ENCODE peak calls at places on chromosomes 13 and 19, in four cellular contexts. One of them, this sample, is unnamed.

GRCh38 chr13:46296920-46297319 is 85.2 kb downstream of the LRRC63 start:
- DNase-seq in psoas muscle: no peak
- DNase-seq in transverse colon: no peak
- DNase-seq in AG04450: peak
- DNase-seq in this sample: no peak

GRCh38 chr13:27504126-27504525 is 53.8 kb upstream of the MTIF3 start:
- DNase-seq in psoas muscle: no peak
- DNase-seq in transverse colon: no peak
- DNase-seq in AG04450: no peak
- DNase-seq in this sample: no peak

GRCh38 chr13:42548731-42549554 is 25.0 kb upstream of the TNFSF11 start:
- DNase-seq in psoas muscle: no peak
- DNase-seq in transverse colon: peak
- DNase-seq in AG04450: no peak
- DNase-seq in this sample: no peak

GRCh38 chr13:46295531-46296464 is 84.1 kb downstream of the LRRC63 start:
- DNase-seq in psoas muscle: no peak
- DNase-seq in transverse colon: peak
- DNase-seq in AG04450: peak
- DNase-seq in this sample: peak

GRCh38 chr19:46488551-46488950 is 7.1 kb downstream of the PNMA8B start:
- DNase-seq in psoas muscle: no peak
- DNase-seq in transverse colon: no peak
- DNase-seq in AG04450: no peak
- DNase-seq in this sample: no peak

GRCh38 chr13:111547726-111548273 is 227.4 kb downstream of the TEX29 start:
- DNase-seq in psoas muscle: no peak
- DNase-seq in transverse colon: no peak
- DNase-seq in AG04450: no peak
- DNase-seq in this sample: no peak

GRCh38 chr19:8423821-8424223 is 10.7 kb downstream of the MARCHF2 start:
- DNase-seq in psoas muscle: peak
- DNase-seq in transverse colon: peak
- DNase-seq in AG04450: peak
- DNase-seq in this sample: no peak

GRCh38 chr19:15702590-15702930 is 25.3 kb upstream of the OR10H2 start:
- DNase-seq in psoas muscle: peak
- DNase-seq in transverse colon: peak
- DNase-seq in AG04450: no peak
- DNase-seq in this sample: peak

GRCh38 chr19:38089440-38089839 is 134.6 kb downstream of the DPF1 start:
- DNase-seq in psoas muscle: peak
- DNase-seq in transverse colon: no peak
- DNase-seq in AG04450: no peak
- DNase-seq in this sample: no peak

GRCh38 chr13:73274147-73274546 is 215.3 kb downstream of the KLF5 start:
- DNase-seq in psoas muscle: no peak
- DNase-seq in transverse colon: no peak
- DNase-seq in AG04450: no peak
- DNase-seq in this sample: no peak

GRCh38 chr13:59587030-59587429 is 576.7 kb downstream of the DIAPH3 start:
- DNase-seq in psoas muscle: no peak
- DNase-seq in transverse colon: no peak
- DNase-seq in AG04450: no peak
- DNase-seq in this sample: no peak

GRCh38 chr13:114108894-114109293 is 23.5 kb downstream of the RASA3 start:
- DNase-seq in psoas muscle: peak
- DNase-seq in transverse colon: peak
- DNase-seq in AG04450: no peak
- DNase-seq in this sample: no peak

GRCh38 chr19:56525214-56525860 is 13.4 kb upstream of the ZFP28 start:
- DNase-seq in psoas muscle: no peak
- DNase-seq in transverse colon: no peak
- DNase-seq in AG04450: no peak
- DNase-seq in this sample: no peak

GRCh38 chr19:16118489-16119033 is 6.9 kb downstream of the RAB8A start:
- DNase-seq in psoas muscle: peak
- DNase-seq in transverse colon: peak
- DNase-seq in AG04450: no peak
- DNase-seq in this sample: no peak

GRCh38 chr13:79402679-79403078 is 3.4 kb downstream of the RBM26 start:
- DNase-seq in psoas muscle: no peak
- DNase-seq in transverse colon: no peak
- DNase-seq in AG04450: no peak
- DNase-seq in this sample: no peak
- H3K4me3 ChIP-seq in psoas muscle: peak
- H3K4me3 ChIP-seq in transverse colon: peak
- H3K4me3 ChIP-seq in AG04450: no peak
- H3K4me3 ChIP-seq in this sample: peak

GRCh38 chr19:2967972-2968371 is 9.4 kb upstream of the TLE6 start:
- DNase-seq in psoas muscle: no peak
- DNase-seq in transverse colon: no peak
- DNase-seq in AG04450: no peak
- DNase-seq in this sample: no peak

GRCh38 chr19:2964874-2965273 is 12.5 kb upstream of the TLE6 start:
- DNase-seq in psoas muscle: no peak
- DNase-seq in transverse colon: no peak
- DNase-seq in AG04450: no peak
- DNase-seq in this sample: no peak

GRCh38 chr19:2973229-2973628 is 4.1 kb upstream of the TLE6 start:
- DNase-seq in psoas muscle: peak
- DNase-seq in transverse colon: no peak
- DNase-seq in AG04450: no peak
- DNase-seq in this sample: no peak

GRCh38 chr19:2970201-2970838 is 7.0 kb upstream of the TLE6 start:
- DNase-seq in psoas muscle: no peak
- DNase-seq in transverse colon: no peak
- DNase-seq in AG04450: no peak
- DNase-seq in this sample: no peak

DNA sequence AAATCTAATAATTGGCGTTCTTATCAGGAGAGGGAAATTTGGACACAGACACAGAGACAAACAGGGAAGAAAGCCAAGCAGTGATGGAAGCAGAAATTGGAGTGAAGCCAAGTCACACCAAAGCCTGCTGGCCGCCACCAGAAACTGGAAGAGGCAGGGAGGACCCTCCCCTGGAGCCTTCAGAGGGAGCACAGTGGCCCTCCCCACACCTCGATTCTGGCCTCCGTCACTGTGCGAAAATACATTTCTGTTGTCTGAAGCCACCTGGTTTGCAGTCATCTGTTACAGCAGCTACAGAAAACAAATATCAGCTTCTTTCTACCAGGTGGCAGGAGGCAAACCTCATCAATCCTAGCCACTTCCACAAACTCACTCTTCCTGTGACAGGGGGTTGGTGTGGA is 8.3 kb upstream of the TLE6 start:
- DNase-seq in psoas muscle: peak
- DNase-seq in transverse colon: peak
- DNase-seq in AG04450: no peak
- DNase-seq in this sample: no peak
- H3K4me3 ChIP-seq in psoas muscle: no peak
- H3K4me3 ChIP-seq in transverse colon: no peak
- H3K4me3 ChIP-seq in AG04450: no peak
- H3K4me3 ChIP-seq in this sample: no peak

GRCh38 chr19:57572415-57572947 is 6.2 kb downstream of the ZNF416 start:
- DNase-seq in psoas muscle: no peak
- DNase-seq in transverse colon: no peak
- DNase-seq in AG04450: no peak
- DNase-seq in this sample: no peak
- H3K4me3 ChIP-seq in psoas muscle: no peak
- H3K4me3 ChIP-seq in transverse colon: no peak
- H3K4me3 ChIP-seq in AG04450: no peak
- H3K4me3 ChIP-seq in this sample: no peak

GRCh38 chr19:35155981-35156672 is 1.6 kb downstream of the FXYD5 start:
- DNase-seq in psoas muscle: no peak
- DNase-seq in transverse colon: no peak
- DNase-seq in AG04450: no peak
- DNase-seq in this sample: no peak

GRCh38 chr19:35155441-35155840 is 906 bp downstream of the FXYD5 start:
- DNase-seq in psoas muscle: no peak
- DNase-seq in transverse colon: no peak
- DNase-seq in AG04450: no peak
- DNase-seq in this sample: no peak

GRCh38 chr19:35154535-35155406 is at the start of gene FXYD5:
- DNase-seq in psoas muscle: peak
- DNase-seq in transverse colon: peak
- DNase-seq in AG04450: peak
- DNase-seq in this sample: no peak

GRCh38 chr19:35151273-35152065 is 3.1 kb upstream of the FXYD5 start:
- DNase-seq in psoas muscle: no peak
- DNase-seq in transverse colon: no peak
- DNase-seq in AG04450: no peak
- DNase-seq in this sample: no peak

GRCh38 chr19:35153701-35154534 is 617 bp upstream of the FXYD5 start:
- DNase-seq in psoas muscle: peak
- DNase-seq in transverse colon: peak
- DNase-seq in AG04450: no peak
- DNase-seq in this sample: no peak
- H3K4me3 ChIP-seq in psoas muscle: peak
- H3K4me3 ChIP-seq in transverse colon: peak
- H3K4me3 ChIP-seq in AG04450: peak
- H3K4me3 ChIP-seq in this sample: peak

DNA sequence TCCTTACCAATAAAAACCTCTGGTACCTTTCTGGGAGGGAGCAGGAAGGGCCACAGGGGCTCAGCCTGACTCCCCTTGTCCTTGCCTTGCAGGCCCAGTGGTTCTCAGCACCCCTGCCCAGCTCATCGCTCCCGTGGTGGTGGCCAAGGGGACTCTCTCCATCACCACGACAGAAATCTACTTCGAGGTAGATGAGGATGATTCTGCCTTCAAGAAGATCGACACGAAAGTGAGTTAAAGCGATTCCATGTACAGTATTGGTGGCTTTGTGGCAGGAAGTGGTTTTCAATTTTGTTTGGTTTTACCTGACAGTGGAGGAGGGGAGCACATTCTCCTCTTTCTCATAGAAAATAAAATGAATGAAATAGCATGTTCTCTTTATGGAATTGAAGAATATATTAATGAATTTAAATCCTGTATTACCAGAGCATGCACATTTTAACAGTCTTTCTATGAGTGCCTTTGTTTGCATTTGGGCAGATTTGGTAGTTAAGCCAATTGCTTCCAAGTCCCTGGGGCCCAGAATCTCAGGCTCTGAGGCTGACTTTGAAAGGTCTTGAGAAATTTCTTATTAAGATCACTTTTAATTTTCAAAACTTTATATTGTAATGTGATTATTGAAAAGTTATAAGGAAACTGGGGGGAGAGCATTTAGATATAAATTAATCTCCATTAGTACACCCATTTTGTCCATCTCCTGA is 4.0 kb downstream of the MAB21L1 start:
- DNase-seq in psoas muscle: peak
- DNase-seq in transverse colon: no peak
- DNase-seq in AG04450: no peak
- DNase-seq in this sample: no peak
- H3K4me3 ChIP-seq in psoas muscle: peak
- H3K4me3 ChIP-seq in transverse colon: no peak
- H3K4me3 ChIP-seq in AG04450: no peak
- H3K4me3 ChIP-seq in this sample: no peak

DNA sequence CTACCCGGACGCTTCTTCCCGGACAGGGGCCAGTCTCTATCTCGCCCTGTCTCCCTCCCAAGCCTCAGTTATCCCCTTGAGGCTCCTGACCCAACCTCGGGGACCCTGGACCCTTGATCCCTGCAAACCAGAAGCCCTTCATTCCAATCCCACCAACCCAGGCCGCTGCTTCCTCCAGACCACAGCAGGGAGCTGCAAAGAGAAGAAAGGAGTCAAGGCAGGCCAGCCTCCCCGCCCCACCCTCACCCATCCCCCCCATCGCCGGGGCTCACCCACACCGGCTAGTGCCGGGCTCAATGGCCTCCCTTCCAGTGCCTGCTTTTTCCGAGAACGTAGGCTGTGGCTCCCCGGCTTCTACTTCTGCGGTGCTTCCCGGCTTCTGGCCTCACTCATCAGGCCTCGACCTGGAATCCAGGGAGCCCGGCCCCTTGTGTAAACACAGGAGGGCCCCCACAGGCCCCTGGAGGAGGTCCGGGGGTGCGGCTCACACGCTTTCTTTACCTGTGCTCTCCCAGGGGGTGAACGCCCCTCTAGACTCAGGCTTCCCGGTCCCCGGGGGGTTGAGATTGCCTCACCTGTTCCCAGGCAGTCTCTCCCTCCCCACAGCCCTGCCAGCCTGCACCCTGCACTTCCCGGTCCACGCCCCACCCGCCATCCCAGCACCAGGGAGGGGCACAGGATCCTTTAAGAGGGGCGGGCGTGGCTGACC is at the start of gene FAM83E:
- DNase-seq in psoas muscle: peak
- DNase-seq in transverse colon: peak
- DNase-seq in AG04450: no peak
- DNase-seq in this sample: no peak
- H3K4me3 ChIP-seq in psoas muscle: no peak
- H3K4me3 ChIP-seq in transverse colon: peak
- H3K4me3 ChIP-seq in AG04450: no peak
- H3K4me3 ChIP-seq in this sample: no peak

GRCh38 chr19:35309481-35310279 is 17.7 kb downstream of the MAG start:
- DNase-seq in psoas muscle: no peak
- DNase-seq in transverse colon: no peak
- DNase-seq in AG04450: no peak
- DNase-seq in this sample: no peak

GRCh38 chr19:35310331-35310730 is 18.4 kb downstream of the MAG start:
- DNase-seq in psoas muscle: no peak
- DNase-seq in transverse colon: no peak
- DNase-seq in AG04450: no peak
- DNase-seq in this sample: no peak

GRCh38 chr19:35306473-35307246 is 14.7 kb downstream of the MAG start:
- DNase-seq in psoas muscle: no peak
- DNase-seq in transverse colon: no peak
- DNase-seq in AG04450: no peak
- DNase-seq in this sample: no peak

GRCh38 chr19:35305181-35305580 is 13.2 kb downstream of the MAG start:
- DNase-seq in psoas muscle: no peak
- DNase-seq in transverse colon: no peak
- DNase-seq in AG04450: no peak
- DNase-seq in this sample: no peak

DNA sequence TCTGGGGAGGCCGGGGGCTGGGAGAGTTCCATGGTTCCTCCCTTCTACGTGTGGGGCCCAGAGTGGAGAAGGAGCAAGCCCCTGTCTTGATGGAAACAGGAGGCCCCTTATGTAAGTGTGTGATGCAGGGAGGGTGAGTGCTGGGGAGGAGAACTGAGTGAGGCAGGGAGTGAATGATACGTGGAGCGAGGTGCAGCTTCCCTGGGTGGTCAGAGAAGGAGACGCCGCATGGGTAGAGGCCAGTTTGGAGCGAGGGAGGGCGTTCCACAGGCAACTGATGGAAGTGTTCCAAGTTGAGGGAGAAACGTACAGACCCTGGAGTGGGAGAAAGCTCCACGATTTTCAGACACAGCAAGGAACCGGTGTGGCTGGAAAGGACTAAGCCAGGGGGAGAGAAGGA is 16.0 kb downstream of the MAG start:
- DNase-seq in psoas muscle: no peak
- DNase-seq in transverse colon: no peak
- DNase-seq in AG04450: no peak
- DNase-seq in this sample: no peak
- H3K4me3 ChIP-seq in psoas muscle: no peak
- H3K4me3 ChIP-seq in transverse colon: no peak
- H3K4me3 ChIP-seq in AG04450: no peak
- H3K4me3 ChIP-seq in this sample: no peak

This sample was measured in SK-N-MC.